ENCODE peak calls at places on chromosome 17, in seven cellular contexts. A, Q, J, Y, N, M and R are unnamed samples.

GRCh38 chr17:44529864-44530263 is 26.7 kb upstream of the GPATCH8 start:
- DNase-seq in Y (no peak), N (no peak), A (peak; percentile 61), M (no peak), J (no peak), Q (no peak), R (no peak)

GRCh38 chr17:41475421-41475820 is 5.5 kb downstream of the KRT35 start:
- DNase-seq in N (no peak), Y (no peak), J (no peak), Q (no peak), A (no peak), M (no peak), R (no peak)

GRCh38 chr17:4120332-4120731 is 22.5 kb downstream of the ZZEF1 start:
- DNase-seq in Y (no peak), Q (no peak), A (no peak), M (no peak), N (no peak), J (no peak), R (no peak)

GRCh38 chr17:42928714-42929496 is 28.3 kb downstream of the G6PC1 start:
- DNase-seq in J (no peak), A (peak; percentile 86), Q (peak; percentile 58), M (no peak), Y (peak; percentile 6), N (peak; percentile 67), R (peak; percentile 15)

GRCh38 chr17:82050761-82051641 is 610 bp downstream of the RFNG start:
- DNase-seq in Q (no peak), N (no peak), J (no peak), A (peak; percentile 73), M (peak; percentile 19), Y (no peak), R (no peak)

GRCh38 chr17:74485841-74486240 is 19.4 kb downstream of the CD300A start:
- DNase-seq in M (no peak), Q (peak; percentile 27), N (no peak), Y (no peak), A (peak; percentile 28), J (no peak), R (no peak)

GRCh38 chr17:42456223-42457106 is 2.2 kb upstream of the ATP6V0A1 start:
- DNase-seq in M (no peak), N (no peak), A (no peak), Y (peak; percentile 14), J (no peak), Q (no peak), R (no peak)

GRCh38 chr17:691423-691822 is 23.2 kb downstream of the VPS53 start:
- DNase-seq in M (no peak), J (no peak), N (no peak), A (no peak), Y (no peak), Q (no peak), R (no peak)

GRCh38 chr17:77098884-77099545 is 41.8 kb upstream of the SEC14L1 start:
- DNase-seq in N (peak; percentile 78), A (no peak), J (no peak), Q (peak; percentile 66), Y (peak; percentile 49), M (peak; percentile 62), R (peak; percentile 53)

GRCh38 chr17:39270923-39271322 is 45.2 kb upstream of the STAC2 start:
- DNase-seq in Q (peak; percentile 13), Y (no peak), N (no peak), M (no peak), J (no peak), A (peak; percentile 63), R (no peak)

GRCh38 chr17:70230883-70231282 is 61.6 kb downstream of the KCNJ2 start:
- DNase-seq in J (no peak), A (no peak), Q (no peak), Y (no peak), M (no peak), N (no peak), R (no peak)

GRCh38 chr17:76612977-76613851 is 27.6 kb upstream of the ST6GALNAC2 start:
- DNase-seq in Y (peak; percentile 11), M (no peak), J (no peak), A (peak; percentile 90), N (no peak), Q (no peak), R (no peak)

GRCh38 chr17:47301161-47301560 is 22.6 kb upstream of the EFCAB13 start:
- DNase-seq in M (no peak), A (no peak), Q (no peak), Y (no peak), J (no peak), N (no peak), R (no peak)

GRCh38 chr17:51722994-51723393 is 435.5 kb downstream of the CA10 start:
- DNase-seq in A (no peak), J (no peak), N (no peak), Q (no peak), M (no peak), Y (no peak), R (no peak)

GRCh38 chr17:77733576-77734296 is 224.8 kb upstream of the TNRC6C start:
- DNase-seq in Q (no peak), Y (no peak), M (no peak), A (peak; percentile 24), N (no peak), J (no peak), R (no peak)

GRCh38 chr17:4043862-4044261 is 79.6 kb upstream of the ATP2A3 start:
- DNase-seq in N (peak; percentile 39), Q (peak; percentile 63), J (no peak), A (no peak), M (peak; percentile 78), Y (peak; percentile 11), R (no peak)

GRCh38 chr17:63041722-63042121 is 75.7 kb downstream of the TANC2 start:
- DNase-seq in Q (no peak), J (no peak), Y (no peak), A (no peak), N (no peak), M (no peak), R (no peak)

GRCh38 chr17:56593073-56593740 is at the start of gene NOG:
- DNase-seq in J (peak; percentile 51), Y (peak; percentile 71), Q (no peak), M (peak; percentile 71), N (peak; percentile 52), A (peak; percentile 88), R (peak; percentile 29)

GRCh38 chr17:50681260-50682200 is 26.2 kb downstream of the ANKRD40 start:
- DNase-seq in M (no peak), J (no peak), Y (peak; percentile 49), N (peak; percentile 49), Q (peak; percentile 71), A (no peak), R (peak; percentile 58)

GRCh38 chr17:78019367-78019975 is 61.0 kb downstream of the TNRC6C start:
- DNase-seq in J (no peak), N (no peak), Q (peak; percentile 10), M (no peak), Y (no peak), A (no peak), R (no peak)

GRCh38 chr17:82528484-82529265 is 9.1 kb downstream of the FOXK2 start:
- DNase-seq in Y (peak; percentile 78), Q (peak; percentile 67), M (no peak), N (peak; percentile 64), J (no peak), A (peak; percentile 56), R (peak; percentile 86)

GRCh38 chr17:80834896-80835281 is 156.8 kb upstream of the CHMP6 start:
- DNase-seq in J (no peak), M (no peak), A (no peak), N (no peak), Y (no peak), Q (no peak), R (no peak)

GRCh38 chr17:80836971-80837481 is 154.6 kb upstream of the CHMP6 start:
- DNase-seq in Y (no peak), A (no peak), M (no peak), Q (no peak), N (no peak), J (no peak), R (no peak)

GRCh38 chr17:80836658-80836965 is 155.0 kb upstream of the CHMP6 start:
- DNase-seq in A (no peak), J (no peak), Q (no peak), N (no peak), Y (no peak), M (no peak), R (no peak)

GRCh38 chr17:80837711-80838110 is 153.9 kb upstream of the CHMP6 start:
- DNase-seq in N (no peak), A (no peak), M (no peak), J (no peak), Y (no peak), Q (no peak), R (no peak)

GRCh38 chr17:80835816-80836657 is 155.6 kb upstream of the CHMP6 start:
- DNase-seq in M (no peak), N (no peak), A (no peak), J (no peak), Y (no peak), Q (no peak), R (no peak)
- H3K4me1 ChIP-seq in M (peaks cover 19% of the 10 kb centered on the region), N (peaks cover 11% of the 10 kb centered on the region), A (peaks cover 12% of the 10 kb centered on the region), J (peaks cover 5% of the 10 kb centered on the region), Y (peaks cover 6% of the 10 kb centered on the region), Q (peaks cover 12% of the 10 kb centered on the region), R (no peaks in the 10 kb centered on the region)

GRCh38 chr17:73098919-73099318 is 6.4 kb upstream of the SLC39A11 start:
- DNase-seq in A (no peak), Y (no peak), N (no peak), M (no peak), Q (no peak), J (no peak), R (no peak)
- H3K4me1 ChIP-seq in A (no peaks in the 10 kb centered on the region), Y (peaks cover 10% of the 10 kb centered on the region), N (no peaks in the 10 kb centered on the region), M (no peaks in the 10 kb centered on the region), Q (no peaks in the 10 kb centered on the region), J (no peaks in the 10 kb centered on the region), R (no peaks in the 10 kb centered on the region)

GRCh38 chr17:7166873-7167272 is 12.3 kb downstream of the ASGR1 start:
- DNase-seq in Q (no peak), Y (no peak), J (no peak), A (no peak), M (no peak), N (no peak), R (no peak)
- H3K4me1 ChIP-seq in Q (no peaks in the 10 kb centered on the region), Y (peaks cover under 1% of the 10 kb centered on the region), J (no peaks in the 10 kb centered on the region), A (no peaks in the 10 kb centered on the region), M (no peaks in the 10 kb centered on the region), N (no peaks in the 10 kb centered on the region), R (no peaks in the 10 kb centered on the region)

GRCh38 chr17:32276217-32276616 is 10.6 kb downstream of the RHBDL3 start:
- DNase-seq in Q (no peak), Y (no peak), J (peak; percentile 48), A (peak; percentile 57), M (no peak), N (no peak), R (no peak)

GRCh38 chr17:32279933-32280716 is 14.5 kb downstream of the RHBDL3 start:
- DNase-seq in A (peak; percentile 95), J (no peak), N (no peak), Y (no peak), Q (no peak), M (no peak), R (no peak)

GRCh38 chr17:32277284-32277683 is 11.7 kb downstream of the RHBDL3 start:
- DNase-seq in Q (no peak), J (no peak), N (no peak), Y (no peak), A (peak; percentile 93), M (no peak), R (no peak)

GRCh38 chr17:32281011-32281451 is 15.4 kb downstream of the RHBDL3 start:
- DNase-seq in Y (peak; percentile 12), J (no peak), Q (no peak), A (peak; percentile 78), N (peak; percentile 72), M (no peak), R (peak; percentile 13)

DNA sequence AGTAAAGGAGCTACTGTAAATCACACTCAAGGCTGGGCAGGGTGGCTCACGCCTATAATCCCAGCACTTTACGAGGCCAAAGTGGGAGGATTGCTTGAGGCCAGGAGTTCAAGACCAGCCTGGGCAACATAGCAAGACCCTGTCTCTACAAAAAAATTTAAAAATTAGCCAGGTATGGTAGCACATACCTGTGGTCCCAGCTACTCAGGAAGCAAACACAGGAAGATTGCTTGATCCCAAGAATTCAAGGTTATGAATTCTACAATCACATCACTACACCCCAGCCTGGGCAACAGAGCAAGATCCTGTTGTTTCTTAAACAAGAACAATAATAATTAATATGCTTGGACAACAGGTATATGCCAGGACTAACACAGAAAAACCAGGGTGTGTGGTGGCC is 13.2 kb downstream of the RHBDL3 start:
- DNase-seq in Q (no peak), A (no peak), J (no peak), M (no peak), N (no peak), Y (no peak), R (no peak)
- H3K4me1 ChIP-seq in Q (no peaks in the 10 kb centered on the region), A (peaks cover 5% of the 10 kb centered on the region), J (peaks cover 2% of the 10 kb centered on the region), M (no peaks in the 10 kb centered on the region), N (no peaks in the 10 kb centered on the region), Y (no peaks in the 10 kb centered on the region), R (no peaks in the 10 kb centered on the region)